ENCODE peak calls at places on chromosome 15, in nine cellular contexts. N is ACHN; K is NB4; T is Panc1; R is activated T-cell treated with anti-CD3 and anti-CD28 coated beads, Interleukin-2, amount 50 U/mL, for 72 hours; F is fibroblast of the conjunctiva; L is T-cell; Y is IMR-90; D is T follicular helper cell. V is an unnamed sample.

GRCh38 chr15:69145694-69146492 is 14.5 kb upstream of the GLCE start:
- DNase-seq in F (no peak), R (no peak), T (no peak), L (no peak), Y (peak; percentile 21), N (no peak), D (no peak), K (peak; percentile 21), V (no peak)

GRCh38 chr15:71414778-71415177 is 299.5 kb downstream of the THSD4 start:
- DNase-seq in L (no peak), T (no peak), R (no peak), D (no peak), F (no peak), Y (no peak), K (no peak), N (no peak), V (no peak)

GRCh38 chr15:51869074-51869425 is 39.6 kb downstream of the TMOD3 start:
- DNase-seq in R (no peak), Y (peak; percentile 91), N (peak; percentile 72), D (no peak), L (no peak), F (no peak), T (no peak), K (no peak), V (peak; percentile 83)

GRCh38 chr15:29089731-29090616 is 179.6 kb downstream of the NSMCE3 start:
- DNase-seq in F (no peak), N (no peak), T (no peak), D (no peak), K (peak; percentile 36), R (peak; percentile 44), Y (peak; percentile 45), L (no peak), V (peak; percentile 48)

GRCh38 chr15:78265752-78266224 is 1.4 kb downstream of the DNAJA4 start:
- DNase-seq in K (no peak), N (no peak), T (no peak), Y (peak; percentile 76), D (no peak), R (peak; percentile 13), L (no peak), F (no peak), V (peak; percentile 32)

GRCh38 chr15:40045572-40046217 is 6.7 kb upstream of the SRP14 start:
- DNase-seq in L (no peak), Y (no peak), N (no peak), T (no peak), D (no peak), F (no peak), R (no peak), K (no peak), V (no peak)

GRCh38 chr15:34501131-34501530 is 63.5 kb upstream of the GOLGA8A start:
- DNase-seq in N (no peak), K (no peak), T (no peak), Y (no peak), L (no peak), R (no peak), D (no peak), F (no peak), V (no peak)

GRCh38 chr15:25655168-25655956 is 207.8 kb downstream of the ATP10A start:
- DNase-seq in D (no peak), K (no peak), Y (no peak), N (no peak), T (no peak), L (no peak), R (no peak), F (no peak), V (no peak)

GRCh38 chr15:67133738-67134576 is 68.6 kb downstream of the SMAD3 start:
- DNase-seq in Y (peak; percentile 82), N (peak; percentile 95), F (no peak), L (peak; percentile 78), T (no peak), K (no peak), R (peak; percentile 72), D (peak; percentile 62), V (peak; percentile 53)

GRCh38 chr15:100727291-100727851 is 125.0 kb downstream of the ASB7 start:
- DNase-seq in N (no peak), Y (no peak), L (no peak), K (peak; percentile 58), T (no peak), F (no peak), D (no peak), R (no peak), V (no peak)

GRCh38 chr15:32120577-32121465 is 90.5 kb downstream of the CHRNA7 start:
- DNase-seq in T (no peak), R (no peak), Y (no peak), D (no peak), N (no peak), K (no peak), F (no peak), L (no peak), V (no peak)

GRCh38 chr15:22912256-22912655 is 67.9 kb downstream of the CYFIP1 start:
- DNase-seq in T (no peak), K (no peak), F (no peak), D (no peak), L (no peak), Y (no peak), R (no peak), N (no peak), V (no peak)

GRCh38 chr15:47974724-47975123 is 146.1 kb upstream of the SLC24A5 start:
- DNase-seq in N (no peak), F (no peak), K (no peak), L (no peak), T (no peak), R (no peak), D (no peak), Y (no peak), V (no peak)

GRCh38 chr15:74391604-74392401 is 24.4 kb upstream of the CYP11A1 start:
- DNase-seq in F (no peak), T (no peak), N (no peak), K (no peak), L (no peak), D (no peak), R (no peak), Y (no peak), V (no peak)

GRCh38 chr15:60656491-60657284 is 177.7 kb upstream of the ICE2 start:
- DNase-seq in Y (no peak), D (no peak), L (no peak), R (no peak), K (no peak), F (no peak), N (no peak), T (no peak), V (no peak)

GRCh38 chr15:92600902-92601301 is 54.7 kb downstream of the FAM174B start:
- DNase-seq in D (no peak), L (no peak), K (no peak), Y (no peak), N (no peak), F (no peak), R (no peak), T (no peak), V (no peak)

GRCh38 chr15:29888651-29889050 is 66.4 kb upstream of the TJP1 start:
- DNase-seq in N (peak; percentile 72), F (no peak), K (no peak), D (no peak), L (no peak), Y (peak; percentile 77), T (no peak), R (no peak), V (no peak)

GRCh38 chr15:80695099-80695910 is at the start of gene ABHD17C:
- DNase-seq in N (peak; percentile 51), R (peak; percentile 70), K (peak; percentile 59), T (no peak), L (peak; percentile 11), Y (peak; percentile 53), D (no peak), F (peak; percentile 17), V (peak; percentile 68)

GRCh38 chr15:73273181-73274002 is 95.4 kb downstream of the HCN4 start:
- DNase-seq in T (peak; percentile 45), L (peak; percentile 19), N (peak; percentile 49), Y (peak; percentile 67), D (peak; percentile 19), R (peak; percentile 60), K (peak; percentile 64), F (peak; percentile 53), V (peak; percentile 51)

GRCh38 chr15:90839187-90840071 is 29.0 kb upstream of the FURIN start:
- DNase-seq in K (peak; percentile 95), N (no peak), T (no peak), Y (peak; percentile 14), L (no peak), D (no peak), R (no peak), F (no peak), V (no peak)

GRCh38 chr15:45386420-45386819 is 8.1 kb upstream of the GATM start:
- DNase-seq in R (no peak), Y (no peak), K (no peak), D (no peak), T (no peak), F (no peak), L (no peak), N (no peak), V (no peak)

GRCh38 chr15:52540374-52541012 is 11.8 kb upstream of the MYO5A start:
- DNase-seq in D (no peak), T (no peak), L (no peak), F (no peak), N (no peak), R (no peak), K (no peak), Y (no peak), V (no peak)

GRCh38 chr15:36370735-36371115 is 208.7 kb upstream of the CDIN1 start:
- DNase-seq in L (no peak), D (no peak), R (no peak), K (no peak), F (no peak), Y (peak; percentile 88), T (no peak), N (no peak), V (no peak)

GRCh38 chr15:83999396-84000120 is 236.0 kb upstream of the GOLGA6L4 start:
- DNase-seq in K (no peak), D (no peak), T (no peak), F (no peak), L (no peak), Y (peak; percentile 2), N (peak; percentile 85), R (no peak), V (no peak)

GRCh38 chr15:73904026-73904815 is 22.0 kb upstream of the LOXL1 start:
- DNase-seq in D (no peak), K (no peak), L (no peak), F (no peak), N (no peak), T (no peak), Y (no peak), R (no peak), V (no peak)

GRCh38 chr15:89030311-89030710 is 57.9 kb upstream of the ABHD2 start:
- DNase-seq in N (no peak), R (no peak), L (no peak), D (no peak), T (no peak), K (no peak), Y (no peak), F (no peak), V (no peak)

GRCh38 chr15:85443593-85444328 is 63.4 kb downstream of the AKAP13 start:
- DNase-seq in T (peak; percentile 50), N (peak; percentile 76), L (no peak), K (no peak), R (peak; percentile 50), D (no peak), Y (peak; percentile 33), F (peak; percentile 13), V (peak; percentile 91)

GRCh38 chr15:80921736-80922135 is 67.9 kb downstream of the MESD start:
- DNase-seq in D (no peak), L (no peak), R (no peak), T (no peak), K (no peak), F (no peak), Y (no peak), N (no peak), V (no peak)

GRCh38 chr15:67130673-67131601 is 65.5 kb downstream of the SMAD3 start:
- DNase-seq in L (no peak), K (no peak), N (no peak), D (no peak), T (no peak), Y (peak; percentile 80), F (no peak), R (no peak), V (no peak)

GRCh38 chr15:31272558-31273257 is 53.9 kb upstream of the KLF13 start:
- DNase-seq in L (no peak), K (peak; percentile 56), N (no peak), T (no peak), Y (no peak), R (no peak), D (no peak), F (no peak), V (no peak)

GRCh38 chr15:88465633-88466219 is 1.5 kb downstream of the MRPL46 start:
- DNase-seq in F (peak; percentile 13), L (no peak), R (peak; percentile 55), D (no peak), N (peak; percentile 24), K (peak; percentile 81), Y (peak; percentile 55), T (no peak), V (peak; percentile 55)